ENCODE peak calls at places on chromosome 15, in eight cellular contexts. One of them, this sample, is unnamed.

GRCh38 chr15:71811752-71812735 is 1.7 kb downstream of the NR2E3 start:
- DNase-seq in heart left ventricle: no peak
- DNase-seq in cardiac muscle cell: no peak
- DNase-seq in dorsolateral prefrontal cortex: no peak
- DNase-seq in sigmoid colon: no peak
- DNase-seq in Peyer's patch: no peak
- DNase-seq in hepatocyte: no peak
- DNase-seq in stomach: no peak
- DNase-seq in this sample: no peak

GRCh38 chr15:37095197-37095992 is 5.0 kb downstream of the MEIS2 start:
- DNase-seq in heart left ventricle: no peak
- DNase-seq in cardiac muscle cell: no peak
- DNase-seq in dorsolateral prefrontal cortex: no peak
- DNase-seq in sigmoid colon: no peak
- DNase-seq in Peyer's patch: no peak
- DNase-seq in hepatocyte: peak
- DNase-seq in stomach: no peak
- DNase-seq in this sample: no peak

GRCh38 chr15:98805434-98806274 is 157.3 kb downstream of the IGF1R start:
- DNase-seq in heart left ventricle: no peak
- DNase-seq in cardiac muscle cell: no peak
- DNase-seq in dorsolateral prefrontal cortex: no peak
- DNase-seq in sigmoid colon: no peak
- DNase-seq in Peyer's patch: no peak
- DNase-seq in hepatocyte: peak
- DNase-seq in stomach: no peak
- DNase-seq in this sample: no peak

GRCh38 chr15:97072560-97072959 is 742.1 kb downstream of the NR2F2 start:
- DNase-seq in heart left ventricle: no peak
- DNase-seq in cardiac muscle cell: no peak
- DNase-seq in dorsolateral prefrontal cortex: no peak
- DNase-seq in sigmoid colon: no peak
- DNase-seq in Peyer's patch: no peak
- DNase-seq in hepatocyte: no peak
- DNase-seq in stomach: no peak
- DNase-seq in this sample: no peak

GRCh38 chr15:63439536-63440264 is 58.1 kb upstream of the CA12 start:
- DNase-seq in heart left ventricle: no peak
- DNase-seq in cardiac muscle cell: no peak
- DNase-seq in dorsolateral prefrontal cortex: no peak
- DNase-seq in sigmoid colon: no peak
- DNase-seq in Peyer's patch: no peak
- DNase-seq in hepatocyte: no peak
- DNase-seq in stomach: no peak
- DNase-seq in this sample: no peak

GRCh38 chr15:68205949-68206539 is 912 bp upstream of the CALML4 start:
- DNase-seq in heart left ventricle: peak
- DNase-seq in cardiac muscle cell: no peak
- DNase-seq in dorsolateral prefrontal cortex: no peak
- DNase-seq in sigmoid colon: peak
- DNase-seq in Peyer's patch: peak
- DNase-seq in hepatocyte: peak
- DNase-seq in stomach: peak
- DNase-seq in this sample: peak

GRCh38 chr15:81752149-81752942 is 293.5 kb downstream of the MEX3B start:
- DNase-seq in heart left ventricle: no peak
- DNase-seq in cardiac muscle cell: peak
- DNase-seq in dorsolateral prefrontal cortex: peak
- DNase-seq in sigmoid colon: peak
- DNase-seq in Peyer's patch: no peak
- DNase-seq in hepatocyte: peak
- DNase-seq in stomach: peak
- DNase-seq in this sample: peak

GRCh38 chr15:35649575-35649974 is 103.6 kb upstream of the DPH6 start:
- DNase-seq in heart left ventricle: no peak
- DNase-seq in cardiac muscle cell: no peak
- DNase-seq in dorsolateral prefrontal cortex: no peak
- DNase-seq in sigmoid colon: no peak
- DNase-seq in Peyer's patch: no peak
- DNase-seq in hepatocyte: no peak
- DNase-seq in stomach: no peak
- DNase-seq in this sample: no peak

GRCh38 chr15:65110676-65111292 is 4.2 kb downstream of the UBAP1L start:
- DNase-seq in heart left ventricle: no peak
- DNase-seq in cardiac muscle cell: peak
- DNase-seq in dorsolateral prefrontal cortex: no peak
- DNase-seq in sigmoid colon: no peak
- DNase-seq in Peyer's patch: no peak
- DNase-seq in hepatocyte: no peak
- DNase-seq in stomach: no peak
- DNase-seq in this sample: no peak

GRCh38 chr15:101269479-101270223 is 7.6 kb downstream of the SELENOS start:
- DNase-seq in heart left ventricle: no peak
- DNase-seq in cardiac muscle cell: peak
- DNase-seq in dorsolateral prefrontal cortex: no peak
- DNase-seq in sigmoid colon: no peak
- DNase-seq in Peyer's patch: no peak
- DNase-seq in hepatocyte: no peak
- DNase-seq in stomach: no peak
- DNase-seq in this sample: no peak

GRCh38 chr15:64825081-64825430 is 391 bp downstream of the PIF1 start:
- DNase-seq in heart left ventricle: no peak
- DNase-seq in cardiac muscle cell: no peak
- DNase-seq in dorsolateral prefrontal cortex: no peak
- DNase-seq in sigmoid colon: peak
- DNase-seq in Peyer's patch: no peak
- DNase-seq in hepatocyte: no peak
- DNase-seq in stomach: no peak
- DNase-seq in this sample: no peak

GRCh38 chr15:36208868-36209582 is 370.4 kb upstream of the CDIN1 start:
- DNase-seq in heart left ventricle: no peak
- DNase-seq in cardiac muscle cell: peak
- DNase-seq in dorsolateral prefrontal cortex: no peak
- DNase-seq in sigmoid colon: no peak
- DNase-seq in Peyer's patch: no peak
- DNase-seq in hepatocyte: no peak
- DNase-seq in stomach: no peak
- DNase-seq in this sample: no peak

GRCh38 chr15:45701108-45701507 is 66.3 kb downstream of the SQOR start:
- DNase-seq in heart left ventricle: no peak
- DNase-seq in cardiac muscle cell: no peak
- DNase-seq in dorsolateral prefrontal cortex: no peak
- DNase-seq in sigmoid colon: no peak
- DNase-seq in Peyer's patch: no peak
- DNase-seq in hepatocyte: no peak
- DNase-seq in stomach: no peak
- DNase-seq in this sample: no peak

DNA sequence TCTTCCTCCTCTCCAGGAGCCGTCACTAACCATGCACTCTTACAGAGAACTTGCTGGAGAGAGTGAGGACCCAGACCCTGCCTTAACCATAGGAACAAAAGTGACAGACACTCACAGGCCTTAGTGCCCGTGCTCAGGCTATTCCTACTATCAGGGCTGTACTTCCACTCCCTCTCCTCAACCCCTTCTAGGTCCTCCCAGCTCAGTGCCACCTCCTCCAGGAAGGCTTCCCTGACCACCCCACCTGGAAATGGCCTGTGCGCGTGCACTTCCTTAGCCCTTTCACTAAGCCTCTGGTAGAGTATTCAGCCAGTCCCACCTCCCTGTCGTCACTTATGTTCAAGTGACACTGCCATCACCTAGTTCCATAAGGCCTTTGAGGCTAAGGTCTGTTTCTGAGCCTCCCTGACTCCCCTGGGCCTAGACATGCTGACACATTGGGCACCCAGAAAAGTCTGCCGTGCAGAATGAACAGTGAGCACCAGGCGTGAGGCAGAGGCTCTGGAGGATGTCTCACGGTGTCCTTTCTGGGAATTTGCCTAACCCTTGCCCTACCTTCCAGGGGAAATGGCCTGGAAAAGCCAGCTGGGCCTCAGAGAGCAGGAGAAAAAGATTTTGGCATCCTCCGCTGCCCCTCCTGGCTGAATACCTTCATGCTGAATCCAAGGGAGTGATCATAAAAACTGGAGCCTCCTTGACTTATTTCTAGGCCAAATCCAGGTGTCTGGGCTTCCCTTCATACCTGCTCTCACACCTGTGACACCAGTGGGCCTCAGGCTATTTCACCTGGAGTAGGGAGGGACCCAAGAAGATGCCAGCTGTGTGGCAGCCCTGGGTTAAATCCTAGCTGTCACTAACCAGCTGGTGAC is 108.5 kb upstream of the SMAD3 start:
- DNase-seq in heart left ventricle: no peak
- DNase-seq in cardiac muscle cell: no peak
- DNase-seq in dorsolateral prefrontal cortex: no peak
- DNase-seq in sigmoid colon: no peak
- DNase-seq in Peyer's patch: no peak
- DNase-seq in hepatocyte: no peak
- DNase-seq in stomach: no peak
- DNase-seq in this sample: no peak
- H3K27ac ChIP-seq in heart left ventricle: no peak
- H3K27ac ChIP-seq in cardiac muscle cell: no peak
- H3K27ac ChIP-seq in dorsolateral prefrontal cortex: no peak
- H3K27ac ChIP-seq in sigmoid colon: no peak
- H3K27ac ChIP-seq in Peyer's patch: no peak
- H3K27ac ChIP-seq in hepatocyte: no peak
- H3K27ac ChIP-seq in stomach: no peak
- H3K27ac ChIP-seq in this sample: no peak

GRCh38 chr15:42088801-42089640 is 5.3 kb downstream of the PLA2G4D start:
- DNase-seq in heart left ventricle: no peak
- DNase-seq in cardiac muscle cell: no peak
- DNase-seq in dorsolateral prefrontal cortex: no peak
- DNase-seq in sigmoid colon: no peak
- DNase-seq in Peyer's patch: no peak
- DNase-seq in hepatocyte: no peak
- DNase-seq in stomach: peak
- DNase-seq in this sample: peak
- TF ChIP-seq CTCF in heart left ventricle: no peak
- TF ChIP-seq CTCF in cardiac muscle cell: no peak
- TF ChIP-seq CTCF in dorsolateral prefrontal cortex: no peak
- TF ChIP-seq CTCF in sigmoid colon: no peak
- TF ChIP-seq CTCF in Peyer's patch: no peak
- TF ChIP-seq CTCF in hepatocyte: no peak
- TF ChIP-seq CTCF in stomach: no peak
- TF ChIP-seq CTCF in this sample: no peak

DNA sequence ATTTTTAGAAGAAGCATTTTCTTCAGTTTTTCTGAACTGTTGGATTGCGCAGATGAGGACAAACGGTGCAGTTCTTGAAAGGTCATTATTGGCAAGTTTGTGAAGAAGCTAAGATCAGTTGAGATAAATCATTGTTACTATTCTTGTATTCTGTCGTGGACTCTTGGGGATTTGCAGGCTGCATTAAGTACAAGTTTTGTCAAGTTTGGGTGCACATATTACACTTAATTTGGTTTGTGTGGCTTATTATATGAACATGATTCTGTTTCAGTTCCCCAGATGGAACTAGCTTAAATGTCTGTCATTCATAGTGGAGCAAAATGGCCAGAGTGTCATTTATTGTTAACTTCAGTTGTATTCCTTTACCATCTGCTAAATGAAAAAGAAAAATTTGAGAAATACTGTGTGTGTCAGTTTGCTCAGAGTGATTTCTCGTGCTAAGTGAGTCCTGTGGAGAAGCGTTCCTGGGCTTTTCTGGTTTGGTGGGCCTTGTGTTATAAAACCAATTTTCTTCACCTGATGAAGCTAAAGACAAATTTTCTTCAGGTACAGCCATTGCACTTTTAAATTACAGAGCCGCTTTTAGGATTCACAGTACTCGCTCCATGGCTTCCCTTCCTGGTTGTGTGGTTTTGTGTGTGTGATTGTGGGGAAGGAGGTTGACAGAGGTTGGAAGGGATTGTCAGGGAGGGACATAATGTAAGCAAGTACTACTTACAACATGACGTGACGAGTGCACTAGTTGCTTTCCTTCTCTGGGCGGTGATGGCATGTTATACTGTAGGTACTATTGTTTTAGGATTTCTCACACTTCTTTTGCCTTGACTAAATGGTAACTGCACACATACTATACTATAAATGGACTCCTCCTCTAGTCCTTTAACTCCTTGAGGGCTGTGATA is 1.7 kb downstream of the AKAP13 start:
- DNase-seq in heart left ventricle: no peak
- DNase-seq in cardiac muscle cell: no peak
- DNase-seq in dorsolateral prefrontal cortex: no peak
- DNase-seq in sigmoid colon: no peak
- DNase-seq in Peyer's patch: no peak
- DNase-seq in hepatocyte: peak
- DNase-seq in stomach: no peak
- DNase-seq in this sample: peak
- H3K27ac ChIP-seq in heart left ventricle: peak
- H3K27ac ChIP-seq in cardiac muscle cell: peak
- H3K27ac ChIP-seq in dorsolateral prefrontal cortex: no peak
- H3K27ac ChIP-seq in sigmoid colon: peak
- H3K27ac ChIP-seq in Peyer's patch: no peak
- H3K27ac ChIP-seq in hepatocyte: peak
- H3K27ac ChIP-seq in stomach: no peak
- H3K27ac ChIP-seq in this sample: no peak

GRCh38 chr15:74120426-74120825 is 10.0 kb upstream of the ISLR2 start:
- DNase-seq in heart left ventricle: no peak
- DNase-seq in cardiac muscle cell: no peak
- DNase-seq in dorsolateral prefrontal cortex: no peak
- DNase-seq in sigmoid colon: no peak
- DNase-seq in Peyer's patch: no peak
- DNase-seq in hepatocyte: no peak
- DNase-seq in stomach: no peak
- DNase-seq in this sample: no peak

GRCh38 chr15:74122403-74123130 is 7.8 kb upstream of the ISLR2 start:
- DNase-seq in heart left ventricle: no peak
- DNase-seq in cardiac muscle cell: no peak
- DNase-seq in dorsolateral prefrontal cortex: no peak
- DNase-seq in sigmoid colon: no peak
- DNase-seq in Peyer's patch: no peak
- DNase-seq in hepatocyte: no peak
- DNase-seq in stomach: no peak
- DNase-seq in this sample: no peak

GRCh38 chr15:74123131-74123429 is 7.3 kb upstream of the ISLR2 start:
- DNase-seq in heart left ventricle: no peak
- DNase-seq in cardiac muscle cell: no peak
- DNase-seq in dorsolateral prefrontal cortex: no peak
- DNase-seq in sigmoid colon: no peak
- DNase-seq in Peyer's patch: no peak
- DNase-seq in hepatocyte: no peak
- DNase-seq in stomach: no peak
- DNase-seq in this sample: no peak

GRCh38 chr15:74121040-74121439 is 9.3 kb upstream of the ISLR2 start:
- DNase-seq in heart left ventricle: no peak
- DNase-seq in cardiac muscle cell: no peak
- DNase-seq in dorsolateral prefrontal cortex: no peak
- DNase-seq in sigmoid colon: no peak
- DNase-seq in Peyer's patch: no peak
- DNase-seq in hepatocyte: no peak
- DNase-seq in stomach: no peak
- DNase-seq in this sample: no peak

DNA sequence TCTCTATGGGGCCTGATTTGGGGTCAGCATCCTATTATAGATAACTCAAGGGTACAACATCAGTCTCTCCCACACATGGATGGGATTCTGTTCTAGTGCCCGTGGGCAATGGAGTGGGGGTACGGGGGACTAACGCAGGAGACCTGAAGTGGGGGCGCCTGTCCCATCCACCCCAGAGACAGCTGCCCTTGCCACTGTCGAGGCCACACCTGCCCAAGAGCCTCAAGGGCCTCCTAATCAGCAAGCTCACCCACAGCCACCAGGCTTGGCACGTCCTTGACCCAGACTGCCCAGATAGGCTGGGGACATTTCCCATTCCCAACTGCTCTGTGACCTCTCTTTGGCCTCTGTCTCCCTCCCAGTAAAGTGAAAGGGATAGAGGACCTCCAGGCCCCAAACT is 8.5 kb upstream of the ISLR2 start:
- DNase-seq in heart left ventricle: no peak
- DNase-seq in cardiac muscle cell: no peak
- DNase-seq in dorsolateral prefrontal cortex: no peak
- DNase-seq in sigmoid colon: no peak
- DNase-seq in Peyer's patch: no peak
- DNase-seq in hepatocyte: no peak
- DNase-seq in stomach: no peak
- DNase-seq in this sample: no peak
- TF ChIP-seq CTCF in heart left ventricle: no peak
- TF ChIP-seq CTCF in cardiac muscle cell: no peak
- TF ChIP-seq CTCF in dorsolateral prefrontal cortex: no peak
- TF ChIP-seq CTCF in sigmoid colon: no peak
- TF ChIP-seq CTCF in Peyer's patch: no peak
- TF ChIP-seq CTCF in hepatocyte: no peak
- TF ChIP-seq CTCF in stomach: no peak
- TF ChIP-seq CTCF in this sample: no peak

This sample was measured in colonic mucosa.